ENCODE peak calls at places on chromosome 4, in nine cellular contexts. C, P, T, K, V, D, H, U and F are unnamed samples.

GRCh38 chr4:1727117-1728031 is 6.1 kb downstream of the TACC3 start:
- DNase-seq in C (no peak), P (peak; percentile 82), T (peak; percentile 64), K (no peak), V (no peak), D (peak; percentile 21), H (peak; percentile 69), U (peak; percentile 82), F (peak; percentile 73)

GRCh38 chr4:2762048-2762447 is 5.9 kb upstream of the TNIP2 start:
- DNase-seq in C (no peak), P (no peak), T (no peak), K (no peak), V (no peak), D (peak; percentile 30), H (no peak), U (no peak), F (no peak)

GRCh38 chr4:18050448-18050847 is 28.9 kb upstream of the LCORL start:
- DNase-seq in C (no peak), P (no peak), T (no peak), K (no peak), V (no peak), D (no peak), H (no peak), U (no peak), F (no peak)

GRCh38 chr4:166309286-166309685 is 436.2 kb downstream of the TLL1 start:
- DNase-seq in C (no peak), P (no peak), T (no peak), K (no peak), V (no peak), D (no peak), H (no peak), U (no peak), F (no peak)

GRCh38 chr4:6085028-6085942 is 67.1 kb upstream of the C4orf50 start:
- DNase-seq in C (no peak), P (no peak), T (no peak), K (no peak), V (no peak), D (no peak), H (no peak), U (peak; percentile 24), F (no peak)

GRCh38 chr4:116343809-116344208 is 741.6 kb downstream of the TRAM1L1 start:
- DNase-seq in C (no peak), P (no peak), T (no peak), K (no peak), V (no peak), D (no peak), H (no peak), U (no peak), F (no peak)

GRCh38 chr4:52202251-52202779 is 151.2 kb downstream of the SPATA18 start:
- DNase-seq in C (no peak), P (no peak), T (no peak), K (no peak), V (no peak), D (peak; percentile 23), H (no peak), U (no peak), F (peak; percentile 50)

GRCh38 chr4:118281611-118282442 is 71.0 kb downstream of the PRSS12 start:
- DNase-seq in C (no peak), P (no peak), T (no peak), K (no peak), V (peak; percentile 18), D (peak; percentile 16), H (peak; percentile 42), U (no peak), F (peak; percentile 45)

GRCh38 chr4:136741468-136741867 is 790.8 kb downstream of the PCDH18 start:
- DNase-seq in C (no peak), P (no peak), T (no peak), K (no peak), V (no peak), D (no peak), H (no peak), U (no peak), F (no peak)

GRCh38 chr4:76892601-76893000 is 5.3 kb downstream of the SOWAHB start:
- DNase-seq in C (no peak), P (no peak), T (no peak), K (no peak), V (peak; percentile 24), D (no peak), H (peak; percentile 57), U (no peak), F (no peak)

GRCh38 chr4:87525636-87526035 is 3.5 kb downstream of the SPARCL1 start:
- DNase-seq in C (no peak), P (no peak), T (no peak), K (peak; percentile 48), V (peak; percentile 11), D (no peak), H (no peak), U (no peak), F (no peak)

GRCh38 chr4:9943761-9944160 is 77.5 kb downstream of the SLC2A9 start:
- DNase-seq in C (no peak), P (peak; percentile 29), T (no peak), K (no peak), V (no peak), D (no peak), H (no peak), U (no peak), F (no peak)

GRCh38 chr4:90815569-90815968 is 688.4 kb downstream of the CCSER1 start:
- DNase-seq in C (no peak), P (no peak), T (no peak), K (no peak), V (no peak), D (no peak), H (no peak), U (no peak), F (no peak)

GRCh38 chr4:74133786-74134499 is 24.0 kb upstream of the MTHFD2L start:
- DNase-seq in C (peak; percentile 1), P (peak; percentile 94), T (peak; percentile 80), K (peak; percentile 73), V (peak; percentile 83), D (peak; percentile 30), H (peak; percentile 95), U (peak; percentile 72), F (peak; percentile 56)

GRCh38 chr4:165894159-165894558 is 21.1 kb downstream of the TLL1 start:
- DNase-seq in C (no peak), P (no peak), T (no peak), K (no peak), V (no peak), D (no peak), H (no peak), U (no peak), F (no peak)

GRCh38 chr4:172124656-172125308 is 311.6 kb downstream of the GALNTL6 start:
- DNase-seq in C (no peak), P (no peak), T (no peak), K (no peak), V (no peak), D (no peak), H (no peak), U (no peak), F (no peak)

GRCh38 chr4:138275216-138275615 is 33.1 kb upstream of the SLC7A11 start:
- DNase-seq in C (no peak), P (no peak), T (no peak), K (no peak), V (no peak), D (no peak), H (peak; percentile 28), U (no peak), F (no peak)
- H3K4me3 ChIP-seq in C (no peak overlapping the region), P (no peak overlapping the region), T (no peak overlapping the region), K (no peak overlapping the region), V (no peak overlapping the region), D (no peak overlapping the region), H (no peak overlapping the region), U (no peak overlapping the region), F (no peak overlapping the region)

DNA sequence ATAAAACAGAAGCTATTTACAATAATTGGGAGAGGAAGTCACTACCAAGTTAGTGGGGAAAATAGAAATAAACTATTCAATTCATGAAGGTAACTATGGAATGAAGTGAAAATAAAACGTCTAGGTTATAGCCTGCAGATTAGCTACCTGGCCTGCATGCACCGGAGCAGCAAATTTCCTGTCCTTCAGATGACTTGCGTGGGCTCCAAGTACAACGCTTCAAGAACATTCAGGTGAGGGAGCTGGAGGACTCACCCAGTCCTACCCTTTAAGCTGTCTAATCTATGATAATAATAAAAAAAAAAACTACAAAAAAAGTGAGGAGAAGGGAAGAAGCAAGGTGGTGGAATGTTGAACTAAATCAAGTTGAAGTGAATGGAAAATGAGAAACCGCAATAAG is 13.2 kb downstream of the C4orf54 start:
- DNase-seq in C (no peak), P (no peak), T (no peak), K (no peak), V (no peak), D (no peak), H (no peak), U (no peak), F (no peak)
- H3K27me3 ChIP-seq in C (no peaks in the 10 kb centered on the region), P (no peaks in the 10 kb centered on the region), T (no peaks in the 10 kb centered on the region), K (no peaks in the 10 kb centered on the region), V (no peaks in the 10 kb centered on the region), D (peaks cover 3% of the 10 kb centered on the region), H (no peaks in the 10 kb centered on the region), U (no peaks in the 10 kb centered on the region), F (no peaks in the 10 kb centered on the region)

GRCh38 chr4:41428205-41428940 is 109.6 kb upstream of the LIMCH1 start:
- DNase-seq in C (no peak), P (no peak), T (no peak), K (no peak), V (no peak), D (no peak), H (no peak), U (no peak), F (no peak)
- H3K4me3 ChIP-seq in C (no peak overlapping the region), P (no peak overlapping the region), T (no peak overlapping the region), K (no peak overlapping the region), V (no peak overlapping the region), D (no peak overlapping the region), H (no peak overlapping the region), U (no peak overlapping the region), F (no peak overlapping the region)

GRCh38 chr4:5020341-5020740 is 1.1 kb upstream of the CYTL1 start:
- DNase-seq in C (no peak), P (no peak), T (no peak), K (no peak), V (no peak), D (no peak), H (no peak), U (no peak), F (no peak)

GRCh38 chr4:5019274-5019673 is at the start of gene CYTL1:
- DNase-seq in C (no peak), P (no peak), T (no peak), K (no peak), V (no peak), D (peak; percentile 81), H (no peak), U (no peak), F (no peak)

GRCh38 chr4:5018096-5018495 is 1.2 kb downstream of the CYTL1 start:
- DNase-seq in C (no peak), P (no peak), T (no peak), K (no peak), V (no peak), D (no peak), H (no peak), U (no peak), F (no peak)

GRCh38 chr4:5019796-5020195 is 538 bp upstream of the CYTL1 start:
- DNase-seq in C (no peak), P (no peak), T (no peak), K (no peak), V (no peak), D (peak; percentile 64), H (no peak), U (no peak), F (no peak)

DNA sequence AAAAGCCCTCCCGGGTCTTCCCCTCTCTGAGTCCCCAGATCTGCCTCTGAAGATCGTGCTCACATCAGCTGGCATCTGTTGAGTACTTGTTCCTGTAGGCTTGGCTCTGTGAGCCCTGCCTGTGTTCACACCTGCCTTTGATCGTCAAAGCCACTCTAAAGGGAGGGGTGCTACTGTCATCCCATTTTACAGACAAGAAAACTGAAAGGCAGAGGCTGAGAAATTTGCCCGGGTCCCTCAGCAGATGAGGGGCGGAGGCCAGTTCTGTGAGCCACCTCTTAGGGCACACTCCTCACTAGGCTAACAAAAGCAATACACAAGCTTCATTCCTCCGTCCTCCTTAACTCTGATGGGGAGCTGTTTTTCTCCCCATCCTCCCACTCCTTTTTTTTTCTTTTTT is 655 bp downstream of the CYTL1 start:
- DNase-seq in C (no peak), P (no peak), T (no peak), K (no peak), V (no peak), D (peak; percentile 49), H (no peak), U (no peak), F (no peak)
- H3K27me3 ChIP-seq in C (no peaks in the 10 kb centered on the region), P (peaks cover 8% of the 10 kb centered on the region), T (no peaks in the 10 kb centered on the region), K (peaks cover 16% of the 10 kb centered on the region), V (peaks cover 5% of the 10 kb centered on the region), D (no peaks in the 10 kb centered on the region), H (peaks cover 43% of the 10 kb centered on the region), U (peaks cover 14% of the 10 kb centered on the region), F (no peaks in the 10 kb centered on the region)